ENCODE peak calls at places on chromosomes 13 and 19, in five cellular contexts. O is H9, H is IMR-90, D is mesendoderm, V is neuronal stem cell. Z is an unnamed sample.

GRCh38 chr19:7716762-7717161 is 14.8 kb upstream of the FCER2 start:
- DNase-seq in V (no peak), D (no peak), H (no peak), O (no peak), Z (no peak)

GRCh38 chr13:76440568-76440967 is 445.6 kb downstream of the KCTD12 start:
- DNase-seq in V (no peak), H (no peak), O (no peak), D (no peak), Z (no peak)

GRCh38 chr13:113060557-113061270 is 44.9 kb upstream of the F7 start:
- DNase-seq in O (no peak), H (no peak), D (no peak), V (no peak), Z (no peak)

GRCh38 chr13:40895715-40896184 is 106.3 kb downstream of the SLC25A15 start:
- DNase-seq in V (no peak), H (no peak), O (no peak), D (no peak), Z (no peak)

GRCh38 chr19:51783373-51783772 is 11.6 kb upstream of the FPR3 start:
- DNase-seq in D (peak; percentile 71), O (no peak), V (no peak), H (no peak), Z (peak; percentile 81)

GRCh38 chr13:77565635-77566034 is 30.1 kb downstream of the SCEL start:
- DNase-seq in D (peak; percentile 40), V (peak; percentile 3), H (peak; percentile 9), O (no peak), Z (peak; percentile 11)

GRCh38 chr19:16594131-16594586 is 21.9 kb upstream of the SLC35E1 start:
- DNase-seq in O (no peak), V (no peak), D (no peak), H (no peak), Z (no peak)

GRCh38 chr19:20051841-20052768 is 12.8 kb upstream of the ZNF682 start:
- DNase-seq in H (peak; percentile 96), D (peak; percentile 100), V (peak; percentile 95), O (peak; percentile 100), Z (peak; percentile 97)

GRCh38 chr13:101751488-101751887 is 299.0 kb downstream of the ITGBL1 start:
- DNase-seq in H (peak; percentile 77), D (peak; percentile 78), V (no peak), O (no peak), Z (peak; percentile 58)

GRCh38 chr19:11299946-11300810 is 4.2 kb downstream of the TSPAN16 start:
- DNase-seq in D (no peak), V (no peak), O (no peak), H (no peak), Z (no peak)
- H2AK5ac ChIP-seq in D (no peak overlapping the region), V (no peak overlapping the region), O (no peak overlapping the region), H (no peak overlapping the region), Z (no peak overlapping the region)

DNA sequence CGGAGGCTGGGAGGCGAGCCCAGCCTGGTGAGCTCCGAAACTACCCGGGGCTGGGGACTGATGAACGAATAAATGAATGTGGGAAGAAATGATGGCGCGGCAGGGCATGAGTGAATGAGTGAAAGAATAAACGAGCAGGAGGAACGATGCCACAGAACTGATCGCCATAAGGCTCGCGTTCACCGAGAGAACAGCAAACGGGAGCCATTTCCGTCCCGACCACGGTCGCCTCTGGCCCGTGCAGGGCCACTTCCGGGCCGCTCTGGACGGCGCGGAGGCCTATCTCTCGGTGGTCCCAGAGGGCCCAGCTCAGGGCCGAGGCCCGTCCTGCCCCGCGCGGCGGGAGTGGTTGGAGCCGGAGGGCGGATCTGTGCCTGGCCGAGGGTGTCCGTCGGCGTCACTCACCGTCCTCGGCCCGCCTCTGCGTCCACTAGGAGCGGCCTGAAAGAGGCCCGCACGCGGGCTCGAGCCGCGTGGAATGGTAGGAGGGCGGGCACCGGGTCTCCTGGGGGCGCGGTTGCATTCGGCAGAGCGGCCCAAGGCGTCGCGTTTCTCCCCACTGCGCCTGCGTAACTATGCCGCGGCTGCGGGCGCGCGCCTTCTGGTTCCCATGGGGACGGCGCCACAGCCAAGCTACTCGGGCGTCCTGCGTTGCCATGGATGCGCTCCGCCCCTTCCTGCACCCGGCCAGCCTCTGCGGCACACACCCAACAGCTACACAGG is at the start of gene ZNF497:
- DNase-seq in V (peak; percentile 96), D (peak; percentile 98), O (peak; percentile 98), H (peak; percentile 93), Z (peak; percentile 100)
- H2BK5ac ChIP-seq in V (peak within 1 kb of the TSS; percentile 99), D (peak within 1 kb of the TSS; percentile 12), O (no peak within 1 kb of the TSS), H (peak within 1 kb of the TSS; percentile 80), Z (peak within 1 kb of the TSS; percentile 82)

GRCh38 chr13:30798776-30799625 is 63.7 kb downstream of the ALOX5AP start:
- DNase-seq in D (peak; percentile 15), O (no peak), H (peak; percentile 59), V (no peak), Z (no peak)
- H2AK5ac ChIP-seq in D (no peak overlapping the region), O (no peak overlapping the region), H (peak overlapping the region; percentile 83), V (no peak overlapping the region), Z (no peak overlapping the region)

DNA sequence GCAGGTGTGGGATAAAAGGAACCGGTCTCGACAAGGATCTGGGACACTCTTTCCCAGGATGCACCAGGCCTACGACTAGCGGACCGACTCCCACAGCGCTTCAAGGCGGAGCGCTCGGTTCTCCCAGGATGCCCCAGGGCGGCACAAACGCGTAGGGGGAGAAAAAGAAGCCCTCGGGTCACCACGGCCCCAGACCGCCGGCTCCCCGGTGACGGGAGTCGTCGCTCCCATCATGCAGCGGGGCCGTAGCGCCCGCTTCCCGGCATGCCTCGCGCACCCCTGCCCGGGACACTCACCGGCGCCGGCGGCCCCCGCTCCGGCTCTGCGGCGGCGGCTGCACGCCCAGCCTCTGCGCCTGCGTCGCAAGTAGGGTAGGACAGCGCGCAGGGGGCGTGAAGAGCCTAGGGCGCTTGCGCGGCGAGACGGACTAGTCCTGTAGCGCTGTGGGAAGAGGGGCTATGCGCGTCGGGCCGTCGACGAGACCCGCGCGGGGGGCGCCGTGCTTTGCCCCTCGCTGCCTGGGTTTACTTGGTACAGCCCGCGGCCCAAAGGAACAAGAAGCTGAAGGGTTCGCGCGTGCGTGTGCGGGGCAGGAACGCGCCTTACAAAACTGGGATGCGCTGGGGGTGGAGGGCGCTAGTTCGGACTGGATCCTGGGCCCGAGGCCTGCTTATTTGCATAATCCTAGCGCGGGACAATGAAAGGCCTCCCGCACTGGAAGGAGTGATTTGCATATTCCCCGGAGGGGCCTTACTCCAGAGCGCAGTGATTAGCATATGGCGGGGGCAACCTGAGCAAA is at the start of gene ZNF428:
- DNase-seq in H (peak; percentile 88), V (peak; percentile 96), O (peak; percentile 95), D (peak; percentile 98), Z (peak; percentile 80)
- H2BK5ac ChIP-seq in H (peak within 1 kb of the TSS; percentile 68), V (peak within 1 kb of the TSS; percentile 97), O (no peak within 1 kb of the TSS), D (peak within 1 kb of the TSS; percentile 16), Z (peak within 1 kb of the TSS; percentile 90)

GRCh38 chr19:5719961-5720790 is at the start of the genes CATSPERD and LONP1:
- DNase-seq in D (peak; percentile 99), V (peak; percentile 99), O (peak; percentile 98), H (peak; percentile 99), Z (peak; percentile 100)
- H2AK5ac ChIP-seq in D (no peak within 1 kb of the TSS), V (peak within 1 kb of the TSS; percentile 44), O (no peak within 1 kb of the TSS), H (peak within 1 kb of the TSS; percentile 78), Z (peak within 1 kb of the TSS; percentile 66)

DNA sequence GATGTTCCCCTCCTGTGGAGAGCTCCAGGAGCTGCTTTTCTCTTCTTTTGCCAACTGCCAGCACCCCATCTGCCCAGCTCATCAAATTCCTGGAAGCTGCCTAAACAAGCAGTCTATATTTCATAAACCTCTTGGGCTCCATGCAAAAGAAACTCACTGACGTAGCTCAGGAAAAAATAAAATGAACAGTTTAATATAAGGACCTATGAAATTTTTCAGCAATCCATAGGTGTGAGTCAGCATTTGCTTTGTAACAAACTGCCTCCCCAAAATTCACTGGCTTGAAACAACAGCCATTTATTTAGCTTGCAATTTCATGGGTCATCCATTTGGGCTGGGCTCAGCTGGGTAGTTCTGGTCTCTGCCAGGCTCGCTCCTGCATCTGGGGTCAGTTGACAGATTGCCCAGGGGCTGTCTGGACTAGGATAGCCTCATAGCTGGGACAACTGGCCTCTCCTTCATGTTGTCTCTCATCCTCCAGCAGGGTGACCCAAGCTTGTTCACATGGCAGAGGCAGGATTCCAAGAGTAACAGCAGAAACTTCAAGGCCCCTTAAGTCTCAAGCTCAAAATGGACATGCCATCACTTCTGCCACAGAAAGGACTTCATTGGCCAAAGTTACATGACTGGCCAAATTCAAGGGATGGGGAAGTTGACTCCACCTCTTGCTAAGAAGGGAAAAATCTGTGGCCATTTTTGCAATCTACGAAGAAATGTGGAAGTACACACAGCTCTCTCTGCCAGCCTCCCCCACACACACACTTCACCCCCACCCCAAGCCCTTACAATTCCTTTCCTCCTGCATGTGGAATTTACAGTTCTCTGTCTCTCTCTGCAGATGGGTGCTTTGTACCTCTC is 7.9 kb upstream of the PVR start:
- DNase-seq in O (no peak), D (no peak), V (no peak), H (peak; percentile 63), Z (no peak)
- H2BK5ac ChIP-seq in O (no peak overlapping the region), D (no peak overlapping the region), V (no peak overlapping the region), H (peak overlapping the region; percentile 21), Z (no peak overlapping the region)

GRCh38 chr13:98389319-98389718 is 187.6 kb downstream of the STK24 start:
- DNase-seq in D (no peak), H (peak; percentile 18), O (no peak), V (no peak), Z (no peak)
- H2AK5ac ChIP-seq in D (no peak overlapping the region), H (no peak overlapping the region), O (no peak overlapping the region), V (no peak overlapping the region), Z (no peak overlapping the region)

DNA sequence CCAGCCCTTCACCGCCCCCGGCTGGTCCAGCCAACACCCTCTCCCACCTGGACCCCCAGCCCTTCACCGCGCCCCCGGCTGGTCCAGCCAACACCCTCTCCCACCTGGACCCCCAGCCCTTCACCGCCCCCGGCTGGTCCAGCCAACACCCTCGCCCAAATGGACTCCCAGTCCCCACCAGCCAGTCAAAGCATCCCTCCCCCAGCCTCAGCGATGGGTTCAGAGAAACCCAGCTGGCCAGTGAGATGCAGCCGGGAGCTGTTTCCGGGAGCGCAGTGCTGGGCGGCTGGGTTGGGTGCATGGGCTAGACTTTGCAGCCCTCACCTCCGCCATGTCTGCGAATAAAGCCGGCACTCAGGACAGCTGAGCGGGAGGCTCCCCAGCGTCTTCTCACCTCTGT is 6.5 kb upstream of the CDC34 start:
- DNase-seq in H (no peak), O (no peak), D (no peak), V (no peak), Z (no peak)
- H2BK5ac ChIP-seq in H (no peak overlapping the region), O (no peak overlapping the region), D (no peak overlapping the region), V (peak overlapping the region; percentile 59), Z (no peak overlapping the region)

GRCh38 chr19:956747-957451 is 27.2 kb upstream of the WDR18 start:
- DNase-seq in H (peak; percentile 36), D (peak; percentile 92), V (peak; percentile 94), O (peak; percentile 67), Z (peak; percentile 89)
- H2AK5ac ChIP-seq in H (peak overlapping the region; percentile 86), D (no peak overlapping the region), V (peak overlapping the region; percentile 95), O (no peak overlapping the region), Z (peak overlapping the region; percentile 62)

GRCh38 chr19:28785961-28786360 is 427.0 kb downstream of the UQCRFS1 start:
- DNase-seq in O (peak; percentile 58), V (no peak), D (peak; percentile 50), H (no peak), Z (no peak)
- H2BK5ac ChIP-seq in O (no peak overlapping the region), V (no peak overlapping the region), D (no peak overlapping the region), H (no peak overlapping the region), Z (no peak overlapping the region)